ENCODE peak calls at places on chromosomes 16 and 17, in five cellular contexts. One of them, this sample, is unnamed.

GRCh38 chr17:57899391-57899790 is 49.5 kb upstream of the MRPS23 start:
- DNase-seq in stromal cell of bone marrow: no peak
- DNase-seq in adipocyte: no peak
- DNase-seq in thoracic aorta: no peak
- DNase-seq in kidney epithelial cell: no peak
- DNase-seq in this sample: peak; percentile 79

GRCh38 chr17:77772461-77772897 is 186.0 kb upstream of the TNRC6C start:
- DNase-seq in thoracic aorta: no peak
- DNase-seq in adipocyte: no peak
- DNase-seq in stromal cell of bone marrow: no peak
- DNase-seq in kidney epithelial cell: no peak
- DNase-seq in this sample: peak; percentile 47

GRCh38 chr17:44829558-44830358 is at the start of gene GJC1:
- DNase-seq in adipocyte: peak; percentile 70
- DNase-seq in thoracic aorta: no peak
- DNase-seq in stromal cell of bone marrow: no peak
- DNase-seq in kidney epithelial cell: no peak
- DNase-seq in this sample: peak; percentile 70

GRCh38 chr17:48241131-48241591 is 133.6 kb downstream of the SNX11 start:
- DNase-seq in thoracic aorta: no peak
- DNase-seq in adipocyte: peak; percentile 8
- DNase-seq in stromal cell of bone marrow: peak; percentile 57
- DNase-seq in kidney epithelial cell: no peak
- DNase-seq in this sample: no peak

GRCh38 chr16:4882633-4883285 is 35.5 kb downstream of the UBN1 start:
- DNase-seq in stromal cell of bone marrow: no peak
- DNase-seq in adipocyte: peak; percentile 30
- DNase-seq in kidney epithelial cell: peak; percentile 80
- DNase-seq in thoracic aorta: no peak
- DNase-seq in this sample: no peak

GRCh38 chr16:47063011-47063724 is 80.6 kb downstream of the NETO2 start:
- DNase-seq in stromal cell of bone marrow: no peak
- DNase-seq in thoracic aorta: no peak
- DNase-seq in kidney epithelial cell: no peak
- DNase-seq in adipocyte: no peak
- DNase-seq in this sample: no peak

GRCh38 chr17:47957591-47958490 is at the start of gene PRR15L:
- DNase-seq in stromal cell of bone marrow: no peak
- DNase-seq in thoracic aorta: no peak
- DNase-seq in adipocyte: no peak
- DNase-seq in kidney epithelial cell: no peak
- DNase-seq in this sample: no peak

GRCh38 chr17:42221886-42222745 is 27.8 kb upstream of the GHDC start:
- DNase-seq in kidney epithelial cell: no peak
- DNase-seq in adipocyte: peak; percentile 62
- DNase-seq in stromal cell of bone marrow: peak; percentile 26
- DNase-seq in thoracic aorta: no peak
- DNase-seq in this sample: no peak

GRCh38 chr16:58449768-58450167 is 50.2 kb upstream of the NDRG4 start:
- DNase-seq in kidney epithelial cell: no peak
- DNase-seq in thoracic aorta: no peak
- DNase-seq in adipocyte: no peak
- DNase-seq in stromal cell of bone marrow: no peak
- DNase-seq in this sample: no peak